ENCODE peak calls at places on chromosomes 11 and 22, in six cellular contexts. B is activated T-cell treated with anti-CD3 and anti-CD28 coated beads for 1 hour; W is Peyer's patch; K is neuronal stem cell; D is hippocampal formation; N is CD4-positive, alpha-beta T cell. T is an unnamed sample.

GRCh38 chr11:100105605-100106358 is 581.3 kb upstream of the ARHGAP42 start:
- DNase-seq in D (no peak), K (no peak), N (no peak), W (no peak), B (no peak), T (no peak)

GRCh38 chr11:113553235-113553634 is 78.0 kb upstream of the DRD2 start:
- DNase-seq in D (no peak), B (no peak), N (no peak), K (peak; percentile 45), W (no peak), T (no peak)

GRCh38 chr11:129323896-129324522 is 51.6 kb upstream of the BARX2 start:
- DNase-seq in D (peak; percentile 31), W (no peak), N (no peak), B (no peak), K (no peak), T (no peak)

GRCh38 chr11:85941380-85941973 is 86.3 kb downstream of the CCDC83 start:
- DNase-seq in W (no peak), B (no peak), D (peak; percentile 79), K (peak; percentile 14), N (no peak), T (no peak)

GRCh38 chr11:79087238-79087956 is 353.4 kb downstream of the TENM4 start:
- DNase-seq in W (no peak), N (no peak), B (no peak), K (peak; percentile 40), D (no peak), T (no peak)

GRCh38 chr22:41405588-41405987 is 23.8 kb downstream of the TEF start:
- DNase-seq in B (no peak), D (no peak), W (no peak), N (no peak), K (no peak), T (no peak)

GRCh38 chr11:62504158-62504973 is 42.2 kb downstream of the AHNAK start:
- DNase-seq in K (peak; percentile 27), W (peak; percentile 53), N (no peak), B (no peak), D (no peak), T (no peak)

GRCh38 chr11:115963170-115963569 is 459.0 kb upstream of the CADM1 start:
- DNase-seq in W (no peak), B (no peak), N (no peak), K (no peak), D (peak; percentile 24), T (no peak)

GRCh38 chr11:3642071-3642951 is 519 bp upstream of the ART5 start:
- DNase-seq in B (peak; percentile 43), K (peak; percentile 92), D (no peak), W (peak; percentile 82), N (peak; percentile 65), T (peak; percentile 41)

GRCh38 chr11:20351151-20351550 is 12.4 kb upstream of the HTATIP2 start:
- DNase-seq in K (no peak), N (no peak), D (no peak), B (no peak), W (no peak), T (no peak)

GRCh38 chr11:91230647-91231046 is 994.0 kb upstream of the FAT3 start:
- DNase-seq in N (no peak), W (no peak), B (no peak), K (no peak), D (no peak), T (no peak)

GRCh38 chr22:30823015-30823370 is 128.3 kb downstream of the OSBP2 start:
- DNase-seq in N (no peak), D (no peak), W (no peak), B (no peak), K (no peak), T (no peak)

GRCh38 chr11:28697920-28698827 is 590.0 kb downstream of the METTL15 start:
- DNase-seq in B (no peak), W (peak; percentile 51), N (no peak), K (peak; percentile 81), D (peak; percentile 7), T (no peak)